ENCODE peak calls at places on chromosome 11, in six cellular contexts. V is left ventricle myocardium inferior; W is fibroblast of lung; X is H1; P is WERI-Rb-1; Y is CD8-positive, alpha-beta T cell. M is an unnamed sample. For H3K9me3, the result is how much of the 10 kb centered on the place peaks cover.

GRCh38 chr11:122978303-122978620 is 3.4 kb downstream of the BSX start:
- DNase-seq in V (no peak), W (no peak), X (no peak), P (no peak), Y (no peak), M (no peak)

GRCh38 chr11:120513436-120514315 is 2.1 kb downstream of the GRIK4 start:
- DNase-seq in V (no peak), W (no peak), X (no peak), P (no peak), Y (no peak), M (no peak)

GRCh38 chr11:74707602-74708510 is 23.4 kb downstream of the CHRDL2 start:
- DNase-seq in V (no peak), W (no peak), X (no peak), P (no peak), Y (no peak), M (no peak)

GRCh38 chr11:2289350-2289749 is 12.4 kb downstream of the C11orf21 start:
- DNase-seq in V (no peak), W (no peak), X (no peak), P (no peak), Y (no peak), M (no peak)

GRCh38 chr11:3338569-3339565 is 40.1 kb downstream of the ZNF195 start:
- DNase-seq in V (no peak), W (no peak), X (no peak), P (no peak), Y (no peak), M (no peak)

GRCh38 chr11:33329705-33330329 is 72.6 kb downstream of the HIPK3 start:
- DNase-seq in V (no peak), W (peak), X (no peak), P (peak), Y (peak), M (peak)

GRCh38 chr11:19432370-19433163 is 191.8 kb upstream of the E2F8 start:
- DNase-seq in V (no peak), W (peak), X (no peak), P (no peak), Y (no peak), M (no peak)

GRCh38 chr11:86486261-86487030 is 111.8 kb downstream of the CCDC81 start:
- DNase-seq in V (no peak), W (no peak), X (no peak), P (no peak), Y (peak), M (no peak)

GRCh38 chr11:10666976-10667892 is 26.3 kb downstream of the IRAG1 start:
- DNase-seq in V (no peak), W (peak), X (no peak), P (no peak), Y (no peak), M (no peak)

GRCh38 chr11:34855021-34855753 is 61.0 kb downstream of the APIP start:
- DNase-seq in V (no peak), W (no peak), X (no peak), P (no peak), Y (no peak), M (peak)

GRCh38 chr11:34857463-34857862 is 58.7 kb downstream of the APIP start:
- DNase-seq in V (no peak), W (no peak), X (no peak), P (no peak), Y (no peak), M (no peak)

GRCh38 chr11:34859496-34859895 is 56.7 kb downstream of the APIP start:
- DNase-seq in V (no peak), W (peak), X (no peak), P (no peak), Y (no peak), M (no peak)

GRCh38 chr11:34851916-34852315 is 64.3 kb downstream of the APIP start:
- DNase-seq in V (no peak), W (no peak), X (no peak), P (no peak), Y (no peak), M (no peak)

GRCh38 chr11:34855754-34856095 is 60.5 kb downstream of the APIP start:
- DNase-seq in V (no peak), W (no peak), X (no peak), P (no peak), Y (no peak), M (no peak)
- H3K9me3 ChIP-seq in V (under half), W (under half), X (under half), P (under half), Y (under half), M (under half)

GRCh38 chr11:54603898-54604297 is at the start of gene OR4C46:
- DNase-seq in V (no peak), W (no peak), X (no peak), P (no peak), Y (no peak), M (no peak)
- H3K9me3 ChIP-seq in V (under half), W (under half), X (under half), P (under half), Y (under half), M (under half)

GRCh38 chr11:133797542-133797941 is 47.8 kb downstream of the SPATA19 start:
- DNase-seq in V (no peak), W (no peak), X (no peak), P (no peak), Y (no peak), M (peak)

GRCh38 chr11:133794205-133794604 is 51.1 kb downstream of the SPATA19 start:
- DNase-seq in V (no peak), W (no peak), X (no peak), P (no peak), Y (no peak), M (no peak)

GRCh38 chr11:133793271-133793848 is 52.0 kb downstream of the SPATA19 start:
- DNase-seq in V (no peak), W (no peak), X (no peak), P (no peak), Y (no peak), M (no peak)

GRCh38 chr11:133796043-133796795 is 49.1 kb downstream of the SPATA19 start:
- DNase-seq in V (no peak), W (no peak), X (no peak), P (no peak), Y (no peak), M (no peak)

DNA sequence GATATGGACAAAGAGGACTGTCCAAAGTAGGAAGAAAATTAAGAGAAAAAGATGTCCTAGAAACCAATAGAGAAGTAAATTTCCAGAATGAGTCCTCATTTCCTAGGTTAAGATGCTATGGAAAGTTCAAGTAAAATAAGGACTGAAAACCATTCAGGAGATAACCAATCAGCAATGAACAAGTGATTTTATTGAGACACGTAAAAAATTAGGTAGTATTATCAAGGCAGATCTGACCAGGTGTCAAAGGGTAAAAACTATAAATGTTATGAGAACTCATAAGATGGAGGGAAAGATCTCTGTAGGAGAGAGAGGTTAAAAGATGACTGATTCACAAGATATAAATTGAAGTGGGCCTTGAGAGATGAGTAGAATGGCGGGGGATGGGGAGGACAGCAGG is 50.2 kb downstream of the SPATA19 start:
- DNase-seq in V (no peak), W (no peak), X (no peak), P (no peak), Y (no peak), M (no peak)
- H3K9me3 ChIP-seq in V (under half), W (under half), X (under half), P (under half), Y (under half), M (under half)

GRCh38 chr11:134712228-134713145 is 300.4 kb upstream of the B3GAT1 start:
- DNase-seq in V (no peak), W (no peak), X (no peak), P (no peak), Y (no peak), M (no peak)

GRCh38 chr11:134719397-134719796 is 307.4 kb upstream of the B3GAT1 start:
- DNase-seq in V (no peak), W (no peak), X (no peak), P (no peak), Y (no peak), M (no peak)

GRCh38 chr11:134711563-134711962 is 299.5 kb upstream of the B3GAT1 start:
- DNase-seq in V (no peak), W (no peak), X (no peak), P (no peak), Y (no peak), M (no peak)

GRCh38 chr11:134714021-134714656 is 302.1 kb upstream of the B3GAT1 start:
- DNase-seq in V (no peak), W (no peak), X (no peak), P (no peak), Y (no peak), M (no peak)

GRCh38 chr11:134716582-134716981 is 304.5 kb upstream of the B3GAT1 start:
- DNase-seq in V (no peak), W (no peak), X (no peak), P (no peak), Y (no peak), M (no peak)
- H3K9me3 ChIP-seq in V (under half), W (under half), X (under half), P (under half), Y (under half), M (under half)

GRCh38 chr11:13193613-13194012 is 84.0 kb upstream of the BMAL1 start:
- DNase-seq in V (no peak), W (no peak), X (no peak), P (no peak), Y (no peak), M (no peak)
- H3K9me3 ChIP-seq in V (under half), W (under half), X (under half), P (under half), Y (under half), M (under half)

DNA sequence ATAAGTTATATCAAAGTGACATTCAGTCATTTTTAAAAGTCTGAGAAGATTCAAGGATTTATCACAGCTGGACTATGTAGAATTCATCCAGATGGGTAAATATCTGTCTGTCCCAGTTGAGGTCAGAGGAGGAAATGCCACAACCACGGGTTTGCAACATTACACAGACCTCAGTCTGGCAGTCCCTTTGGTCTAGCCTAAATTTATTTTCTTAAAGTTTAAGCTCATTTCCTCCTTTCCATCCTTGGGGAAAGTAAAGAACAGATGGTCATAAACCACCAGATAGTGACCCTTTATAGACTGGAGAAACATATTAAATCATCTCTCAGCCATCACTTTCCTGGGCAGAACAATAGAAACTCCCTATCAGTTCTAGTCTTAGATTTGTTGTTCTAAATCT is 238.4 kb upstream of the DDI1 start:
- DNase-seq in V (no peak), W (peak), X (no peak), P (no peak), Y (no peak), M (no peak)
- H3K9me3 ChIP-seq in V (under half), W (under half), X (under half), P (under half), Y (under half), M (under half)

GRCh38 chr11:109039611-109040010 is 374.7 kb downstream of the DDX10 start:
- DNase-seq in V (no peak), W (no peak), X (no peak), P (no peak), Y (no peak), M (no peak)

GRCh38 chr11:109041876-109042275 is 377.0 kb downstream of the DDX10 start:
- DNase-seq in V (no peak), W (no peak), X (no peak), P (no peak), Y (no peak), M (no peak)

GRCh38 chr11:109043318-109043717 is 378.4 kb downstream of the DDX10 start:
- DNase-seq in V (no peak), W (no peak), X (no peak), P (no peak), Y (no peak), M (no peak)

GRCh38 chr11:109037856-109038780 is 373.2 kb downstream of the DDX10 start:
- DNase-seq in V (no peak), W (peak), X (no peak), P (no peak), Y (no peak), M (no peak)

GRCh38 chr11:109040303-109040702 is 375.4 kb downstream of the DDX10 start:
- DNase-seq in V (no peak), W (no peak), X (peak), P (peak), Y (no peak), M (no peak)
- H3K9me3 ChIP-seq in V (under half), W (under half), X (under half), P (under half), Y (under half), M (under half)

GRCh38 chr11:132620423-132620822 is 911.9 kb downstream of the OPCML start:
- DNase-seq in V (no peak), W (no peak), X (no peak), P (no peak), Y (no peak), M (no peak)
- H3K9me3 ChIP-seq in V (under half), W (under half), X (under half), P (under half), Y (under half), M (under half)

GRCh38 chr11:58757449-58757848 is 25.7 kb upstream of the GLYAT start:
- DNase-seq in V (no peak), W (no peak), X (no peak), P (no peak), Y (no peak), M (no peak)

GRCh38 chr11:58768137-58768536 is 36.4 kb upstream of the GLYAT start:
- DNase-seq in V (no peak), W (no peak), X (no peak), P (no peak), Y (no peak), M (no peak)

GRCh38 chr11:58765078-58765477 is 33.3 kb upstream of the GLYAT start:
- DNase-seq in V (no peak), W (no peak), X (no peak), P (no peak), Y (no peak), M (no peak)

GRCh38 chr11:58762284-58763119 is 30.8 kb upstream of the GLYAT start:
- DNase-seq in V (no peak), W (no peak), X (no peak), P (no peak), Y (no peak), M (no peak)

GRCh38 chr11:58763120-58763490 is 31.4 kb upstream of the GLYAT start:
- DNase-seq in V (no peak), W (no peak), X (no peak), P (no peak), Y (no peak), M (no peak)
- H3K9me3 ChIP-seq in V (under half), W (under half), X (under half), P (under half), Y (under half), M (under half)

GRCh38 chr11:91955206-91955605 is 269.4 kb upstream of the FAT3 start:
- DNase-seq in V (no peak), W (no peak), X (no peak), P (no peak), Y (no peak), M (no peak)
- H3K9me3 ChIP-seq in V (under half), W (under half), X (under half), P (under half), Y (under half), M (under half)

M was measured in prostate gland.